ENCODE peak calls at places on chromosomes 3 and 15, in six cellular contexts. Z is cardiac fibroblast, N is AG09319, A is glutamatergic neuron, J is fibroblast of lung, V is natural killer cell. Q is an unnamed sample.

GRCh38 chr15:53910236-53910849 is 67.9 kb upstream of the UNC13C start:
- DNase-seq in A (no peak), J (no peak), N (no peak), V (no peak), Z (no peak), Q (no peak)

GRCh38 chr3:42713747-42714146 is 11.1 kb upstream of the HHATL start:
- DNase-seq in A (no peak), N (no peak), V (no peak), J (no peak), Z (no peak), Q (no peak)

GRCh38 chr3:71191031-71191482 is 392.5 kb downstream of the FOXP1 start:
- DNase-seq in J (no peak), N (no peak), V (no peak), A (no peak), Z (no peak), Q (no peak)

GRCh38 chr3:87624860-87625259 is 348.5 kb upstream of the POU1F1 start:
- DNase-seq in J (no peak), A (no peak), V (no peak), Z (no peak), N (no peak), Q (no peak)

GRCh38 chr3:54882114-54882833 is 45.6 kb downstream of the LRTM1 start:
- DNase-seq in J (peak), Z (peak), V (no peak), A (no peak), N (peak), Q (no peak)

GRCh38 chr3:111319598-111319997 is 222.4 kb upstream of the CD96 start:
- DNase-seq in V (no peak), J (no peak), N (no peak), Z (no peak), A (no peak), Q (no peak)

GRCh38 chr15:100703671-100704070 is 101.3 kb downstream of the ASB7 start:
- DNase-seq in A (no peak), J (no peak), V (no peak), N (no peak), Z (no peak), Q (no peak)

GRCh38 chr3:53881691-53882593 is at the start of gene ACTR8:
- DNase-seq in J (peak), Z (peak), N (peak), A (peak), V (peak), Q (peak)

GRCh38 chr3:53495518-53496501 is 1.4 kb downstream of the CACNA1D start:
- DNase-seq in V (no peak), A (peak), N (no peak), Z (no peak), J (no peak), Q (peak)

GRCh38 chr3:142534543-142534942 is 44.0 kb downstream of the ATR start:
- DNase-seq in N (no peak), Z (no peak), V (no peak), J (no peak), A (no peak), Q (no peak)

GRCh38 chr15:45704329-45705249 is 69.8 kb downstream of the SQOR start:
- DNase-seq in Z (peak), V (no peak), N (no peak), J (peak), A (peak), Q (no peak)

GRCh38 chr3:123739754-123740153 is 144.4 kb downstream of the MYLK start:
- DNase-seq in V (no peak), Z (peak), N (no peak), J (peak), A (no peak), Q (no peak)

GRCh38 chr3:62475940-62476339 is 102.6 kb upstream of the FEZF2 start:
- DNase-seq in A (no peak), Z (no peak), N (no peak), V (no peak), J (no peak), Q (no peak)

DNA sequence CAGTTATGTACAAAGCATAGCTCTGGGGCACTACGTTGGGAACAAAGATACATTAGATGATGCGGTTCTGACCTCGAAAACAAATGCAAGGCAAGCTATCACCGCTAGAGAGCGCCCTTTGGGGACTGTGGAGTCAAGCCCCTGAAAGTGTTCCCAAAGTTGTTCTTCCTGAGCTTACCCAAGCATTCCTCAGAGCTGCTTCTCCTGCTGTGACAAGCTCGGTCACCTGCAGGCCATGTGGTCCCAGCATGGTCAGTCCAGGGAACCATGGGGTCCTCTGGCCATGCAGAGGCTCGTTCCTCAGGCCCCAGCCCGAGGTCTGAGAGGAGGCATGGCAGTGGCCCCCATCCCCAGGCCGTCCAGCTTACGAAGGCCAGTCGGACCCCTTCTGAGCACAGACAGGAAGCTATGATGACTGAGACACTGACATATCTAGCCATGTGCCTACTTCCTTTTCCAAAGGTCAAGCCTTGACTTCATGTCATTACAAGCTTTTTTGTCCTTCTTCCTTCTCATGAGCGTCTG is 79.5 kb downstream of the ATP10A start:
- DNase-seq in Z (peak), J (peak), A (peak), N (no peak), V (no peak), Q (no peak)
- TF ChIP-seq CTCF in Z (peak), J (peak), A (peak), N (peak), V (peak), Q (peak)

GRCh38 chr3:72397586-72397985 is 450.7 kb downstream of the SHQ1 start:
- DNase-seq in J (no peak), V (no peak), N (no peak), Z (no peak), A (no peak), Q (no peak)

GRCh38 chr3:72401005-72401404 is 447.2 kb downstream of the SHQ1 start:
- DNase-seq in Z (no peak), J (no peak), N (no peak), V (no peak), A (no peak), Q (no peak)

GRCh38 chr3:72395654-72396415 is 452.4 kb downstream of the SHQ1 start:
- DNase-seq in N (peak), Z (no peak), V (no peak), J (peak), A (no peak), Q (no peak)

GRCh38 chr3:72396899-72397298 is 451.3 kb downstream of the SHQ1 start:
- DNase-seq in J (no peak), Z (no peak), V (no peak), N (no peak), A (no peak), Q (no peak)

DNA sequence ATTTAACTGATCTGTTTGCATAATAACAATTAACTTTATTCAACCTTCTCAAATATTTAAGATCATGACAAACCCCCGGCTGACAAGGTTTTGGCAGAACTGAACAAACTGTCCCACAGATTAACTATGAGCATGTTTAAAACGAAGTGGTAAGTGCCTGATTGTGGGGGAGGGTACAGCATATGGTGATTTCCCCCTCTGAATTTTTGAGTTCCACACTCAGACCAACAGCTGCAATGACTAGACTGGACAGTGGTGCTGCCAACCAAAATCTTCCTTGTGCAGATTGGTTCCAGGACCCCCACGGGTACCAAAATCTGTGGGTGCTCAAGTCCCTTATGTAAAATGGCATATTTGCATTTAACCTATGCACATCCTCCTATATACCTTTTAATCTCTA is 449.5 kb downstream of the SHQ1 start:
- DNase-seq in J (no peak), N (no peak), A (no peak), V (no peak), Z (no peak), Q (no peak)
- TF ChIP-seq CTCF in J (no peak), N (no peak), A (no peak), V (no peak), Z (no peak), Q (no peak)

GRCh38 chr15:66238318-66238717 is 15.2 kb downstream of the MEGF11 start:
- DNase-seq in A (no peak), N (no peak), Z (no peak), V (no peak), J (no peak), Q (no peak)
- TF ChIP-seq CTCF in A (no peak), N (no peak), Z (no peak), V (no peak), J (no peak), Q (no peak)

DNA sequence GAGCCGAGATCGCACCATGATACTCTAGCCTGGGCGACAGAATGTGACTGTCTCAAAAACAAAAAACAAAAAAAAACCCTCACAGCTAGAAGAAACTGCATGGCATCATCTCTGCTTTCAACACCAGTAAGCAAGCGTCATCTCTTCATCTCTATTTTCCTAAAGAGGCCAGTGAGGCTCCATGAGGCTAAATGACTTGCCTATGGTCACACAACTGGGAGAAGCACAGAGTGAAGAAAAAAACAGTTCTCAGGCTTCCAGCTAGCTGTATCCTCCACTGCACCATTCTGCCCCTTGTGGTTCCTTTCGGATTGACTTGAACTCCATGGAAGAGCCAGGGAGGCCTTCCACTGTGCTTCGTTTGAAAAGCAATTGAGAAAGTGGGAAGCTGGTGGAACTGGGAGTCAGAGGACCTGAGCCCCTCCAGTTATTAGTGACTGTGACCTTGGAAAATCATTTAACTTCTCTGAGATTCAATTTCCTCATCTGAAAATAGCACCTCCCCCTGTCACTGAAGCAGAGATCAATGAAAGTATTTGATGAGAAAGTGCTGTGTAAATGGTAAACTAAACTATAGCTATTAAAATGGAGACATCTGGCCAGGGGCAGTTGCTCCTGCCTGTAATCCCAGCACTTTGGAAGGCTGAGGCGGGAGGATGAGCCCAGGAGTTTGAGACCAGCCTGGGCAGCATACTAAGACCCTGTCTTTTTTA is 32.1 kb upstream of the DENND4A start:
- DNase-seq in Z (peak), A (peak), J (peak), V (no peak), N (no peak), Q (no peak)
- TF ChIP-seq CTCF in Z (peak), A (peak), J (peak), V (no peak), N (peak), Q (peak)

GRCh38 chr15:71145648-71146047 is 30.4 kb downstream of the THSD4 start:
- DNase-seq in V (no peak), N (no peak), A (no peak), Z (no peak), J (no peak), Q (no peak)
- TF ChIP-seq CTCF in V (no peak), N (no peak), A (no peak), Z (no peak), J (no peak), Q (no peak)

Q was measured in type B pancreatic cell.